ENCODE peak calls at places on chromosomes 12 and 14, in five cellular contexts. M is H9, S is neuronal stem cell, Y is mesenchymal stem cell, P is H1. W is an unnamed sample.

GRCh38 chr14:61563162-61563511 is 132.2 kb upstream of the HIF1A start:
- DNase-seq in M (no peak), S (no peak), Y (no peak), P (no peak), W (no peak)

GRCh38 chr14:89723930-89724915 is 230.3 kb downstream of the EFCAB11 start:
- DNase-seq in M (no peak), S (no peak), Y (no peak), P (no peak), W (peak)

GRCh38 chr14:90253826-90254225 is 2.5 kb upstream of the PSMC1 start:
- DNase-seq in M (no peak), S (no peak), Y (no peak), P (no peak), W (no peak)

GRCh38 chr12:18243238-18243637 is 18.1 kb upstream of the PIK3C2G start:
- DNase-seq in M (no peak), S (no peak), Y (no peak), P (no peak), W (no peak)

GRCh38 chr14:75417674-75418073 is 10.1 kb upstream of the JDP2 start:
- DNase-seq in M (no peak), S (no peak), Y (peak), P (no peak), W (no peak)

GRCh38 chr12:46843811-46844210 is 18.0 kb upstream of the SLC38A4 start:
- DNase-seq in M (no peak), S (no peak), Y (no peak), P (no peak), W (no peak)

GRCh38 chr12:27899151-27899661 is 73.3 kb downstream of the PTHLH start:
- DNase-seq in M (no peak), S (no peak), Y (peak), P (no peak), W (peak)

GRCh38 chr14:58808828-58809227 is 171.1 kb downstream of the DACT1 start:
- DNase-seq in M (no peak), S (no peak), Y (peak), P (no peak), W (no peak)

GRCh38 chr12:15830538-15830937 is 41.4 kb upstream of the EPS8 start:
- DNase-seq in M (no peak), S (no peak), Y (no peak), P (no peak), W (peak)

GRCh38 chr12:112176321-112177010 is 51.1 kb downstream of the TRAFD1 start:
- DNase-seq in M (no peak), S (no peak), Y (no peak), P (no peak), W (no peak)

GRCh38 chr12:54411398-54412241 is 7.4 kb downstream of the ITGA5 start:
- DNase-seq in M (peak), S (no peak), Y (peak), P (no peak), W (peak)

GRCh38 chr12:122322501-122322900 is 56.2 kb upstream of the VPS33A start:
- DNase-seq in M (no peak), S (no peak), Y (peak), P (no peak), W (no peak)

GRCh38 chr14:101083564-101084435 is 180.3 kb upstream of the RTL1 start:
- DNase-seq in M (peak), S (no peak), Y (no peak), P (no peak), W (no peak)

GRCh38 chr14:86712176-86712575 is 1182.2 kb downstream of the FLRT2 start:
- DNase-seq in M (no peak), S (no peak), Y (peak), P (no peak), W (no peak)

GRCh38 chr12:88360349-88360748 is 218.2 kb downstream of the TMTC3 start:
- DNase-seq in M (no peak), S (no peak), Y (no peak), P (no peak), W (no peak)

GRCh38 chr14:29724991-29725390 is 202.7 kb downstream of the PRKD1 start:
- DNase-seq in M (peak), S (peak), Y (peak), P (no peak), W (no peak)

GRCh38 chr14:92652413-92653151 is 95.8 kb downstream of the LGMN start:
- DNase-seq in M (no peak), S (no peak), Y (no peak), P (no peak), W (no peak)

GRCh38 chr14:81716953-81717352 is 183.3 kb upstream of the SEL1L start:
- DNase-seq in M (no peak), S (no peak), Y (no peak), P (no peak), W (no peak)

GRCh38 chr14:59275668-59276067 is 87.2 kb downstream of the DAAM1 start:
- DNase-seq in M (no peak), S (no peak), Y (peak), P (no peak), W (peak)

GRCh38 chr12:58293308-58293983 is 352.1 kb downstream of the ATP23 start:
- DNase-seq in M (no peak), S (no peak), Y (no peak), P (no peak), W (no peak)

GRCh38 chr14:103527408-103528157 is 1.4 kb upstream of the TRMT61A start:
- DNase-seq in M (no peak), S (no peak), Y (peak), P (no peak), W (no peak)

GRCh38 chr14:99853206-99853605 is 60.0 kb downstream of the EML1 start:
- DNase-seq in M (no peak), S (no peak), Y (no peak), P (no peak), W (no peak)

GRCh38 chr12:124906606-124907261 is 7.7 kb downstream of the UBC start:
- DNase-seq in M (peak), S (peak), Y (peak), P (no peak), W (peak)

GRCh38 chr12:57740656-57741412 is 2.3 kb upstream of the AGAP2 start:
- DNase-seq in M (peak), S (no peak), Y (no peak), P (no peak), W (no peak)

GRCh38 chr12:55730447-55730820 is 1.6 kb upstream of the CD63 start:
- DNase-seq in M (no peak), S (no peak), Y (no peak), P (no peak), W (no peak)

GRCh38 chr12:55703288-55703687 is 4.4 kb downstream of the ITGA7 start:
- DNase-seq in M (no peak), S (no peak), Y (no peak), P (no peak), W (no peak)

DNA sequence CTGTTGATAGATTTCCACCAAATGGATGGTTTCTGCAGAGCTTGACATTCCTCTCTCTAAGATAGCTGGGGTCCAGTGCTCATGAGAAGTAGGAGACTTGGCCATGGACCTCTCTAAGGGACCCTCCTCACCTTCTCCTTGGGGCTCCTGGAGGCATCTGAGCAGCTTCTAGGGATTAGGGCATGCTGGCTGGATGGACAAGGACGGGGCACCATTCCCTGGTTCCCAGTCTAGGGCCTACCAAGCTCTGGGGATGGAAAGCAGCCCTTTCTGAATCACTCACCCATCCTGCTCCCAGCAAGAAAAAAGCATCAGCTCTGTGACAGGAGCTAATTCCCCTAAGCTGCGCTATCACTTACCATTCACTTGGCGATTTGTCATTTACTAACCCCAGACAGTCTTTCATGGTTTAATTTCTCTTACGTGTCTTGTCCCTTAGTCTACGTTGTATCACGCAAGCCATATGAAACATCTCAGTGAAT is 39.5 kb downstream of the VWF start:
- DNase-seq in M (no peak), S (no peak), Y (no peak), P (no peak), W (no peak)
- H3K4ac ChIP-seq in M (peak), S (no peak), Y (peak), P (no peak), W (peak)

GRCh38 chr12:26867084-26867483 is 34.1 kb upstream of the ITPR2 start:
- DNase-seq in M (no peak), S (no peak), Y (no peak), P (no peak), W (no peak)

GRCh38 chr12:26871985-26872384 is 39.0 kb upstream of the ITPR2 start:
- DNase-seq in M (no peak), S (no peak), Y (no peak), P (no peak), W (no peak)

GRCh38 chr12:26870491-26871419 is 37.8 kb upstream of the ITPR2 start:
- DNase-seq in M (no peak), S (no peak), Y (peak), P (no peak), W (peak)

GRCh38 chr12:26869908-26870459 is 37.0 kb upstream of the ITPR2 start:
- DNase-seq in M (peak), S (no peak), Y (no peak), P (no peak), W (no peak)

GRCh38 chr12:26868505-26869494 is 35.8 kb upstream of the ITPR2 start:
- DNase-seq in M (no peak), S (no peak), Y (no peak), P (no peak), W (no peak)
- H2BK12ac ChIP-seq in M (no peak), S (no peak), Y (no peak), P (no peak), W (no peak)

GRCh38 chr12:25054783-25055144 is 105.9 kb upstream of the BCAT1 start:
- DNase-seq in M (no peak), S (no peak), Y (no peak), P (no peak), W (no peak)

GRCh38 chr12:25056011-25056410 is 107.1 kb upstream of the BCAT1 start:
- DNase-seq in M (no peak), S (no peak), Y (no peak), P (no peak), W (no peak)

GRCh38 chr12:25052191-25053020 is 103.5 kb upstream of the BCAT1 start:
- DNase-seq in M (no peak), S (no peak), Y (no peak), P (no peak), W (peak)

GRCh38 chr12:25053021-25053271 is 104.0 kb upstream of the BCAT1 start:
- DNase-seq in M (no peak), S (no peak), Y (no peak), P (no peak), W (no peak)

DNA sequence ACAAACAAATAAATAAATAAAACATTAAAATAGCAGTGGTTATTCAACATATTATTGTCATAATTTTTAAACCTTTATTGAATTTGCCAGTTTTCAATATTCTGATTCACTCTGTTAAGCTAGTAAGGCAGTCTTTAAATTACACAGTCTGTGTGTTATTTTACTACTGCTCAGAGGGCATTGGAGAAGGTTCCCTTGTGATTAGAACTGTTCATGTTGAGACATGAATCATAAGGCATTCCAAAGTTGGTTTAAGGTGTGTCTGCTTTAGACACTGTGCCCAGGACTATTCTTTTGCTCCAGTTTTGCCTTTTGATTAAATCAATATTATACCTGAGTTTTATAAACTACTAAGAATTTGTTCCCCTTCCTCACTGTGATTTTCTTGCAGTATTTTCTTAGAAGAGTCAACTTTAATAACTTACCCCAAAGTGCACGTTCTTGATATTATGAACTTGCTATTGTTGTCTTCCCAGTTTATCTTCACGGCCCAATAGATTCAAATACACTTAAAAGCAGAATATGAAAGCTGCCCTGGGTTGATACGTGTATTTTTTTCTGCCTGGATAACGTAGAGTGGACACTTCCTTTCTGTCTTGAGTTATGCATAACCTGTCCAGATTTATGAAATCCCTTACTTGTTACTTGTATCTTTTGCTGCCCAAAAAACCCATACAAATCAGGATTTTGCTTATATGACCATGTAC is 105.3 kb upstream of the BCAT1 start:
- DNase-seq in M (no peak), S (no peak), Y (no peak), P (no peak), W (no peak)
- H3K27ac ChIP-seq in M (no peak), S (no peak), Y (peak), P (no peak), W (no peak)

GRCh38 chr12:71958993-71959588 is 20.4 kb downstream of the TPH2 start:
- DNase-seq in M (no peak), S (no peak), Y (peak), P (no peak), W (no peak)
- H3K4ac ChIP-seq in M (no peak), S (no peak), Y (no peak), P (no peak), W (no peak)

DNA sequence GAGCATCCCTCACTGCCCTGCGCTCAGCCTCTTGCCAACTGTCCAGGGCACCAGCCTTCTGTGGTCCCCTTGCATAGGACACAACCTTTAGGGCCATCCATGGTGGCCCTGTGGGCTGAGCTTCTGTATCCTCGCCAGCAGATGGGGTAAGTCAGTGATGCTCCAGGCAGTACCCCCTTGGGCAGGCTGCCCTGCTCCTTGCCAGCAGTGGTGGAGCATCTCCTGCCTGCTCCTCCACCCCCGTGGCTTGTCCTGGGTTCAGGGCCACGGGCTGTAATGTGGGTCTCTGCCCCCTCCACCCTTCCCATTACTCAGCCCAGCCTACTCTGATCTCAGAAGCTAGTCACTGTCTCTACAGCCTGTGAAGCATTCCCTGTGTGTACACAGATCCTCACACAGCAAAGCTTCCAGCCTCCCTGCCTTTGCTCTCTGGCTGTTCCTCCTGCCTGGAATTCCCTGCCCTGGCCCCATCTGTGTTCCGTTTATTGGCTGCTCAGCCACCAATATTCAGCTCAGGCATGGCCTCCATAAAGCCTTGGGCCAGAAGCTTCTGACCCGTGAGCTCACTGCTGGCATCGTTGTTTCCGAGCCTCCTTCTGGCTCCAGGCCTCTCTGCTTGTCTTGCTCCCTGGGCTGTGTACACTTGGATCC is 177.2 kb upstream of the PRMT8 start:
- DNase-seq in M (peak), S (peak), Y (peak), P (no peak), W (no peak)
- H2BK12ac ChIP-seq in M (no peak), S (no peak), Y (no peak), P (no peak), W (no peak)

GRCh38 chr12:26196424-26196722 is 1.0 kb downstream of the SSPN start:
- DNase-seq in M (no peak), S (no peak), Y (no peak), P (no peak), W (no peak)
- H3K27ac ChIP-seq in M (no peak), S (no peak), Y (peak), P (no peak), W (no peak)

GRCh38 chr12:75489613-75490210 is 9.2 kb downstream of the GLIPR1 start:
- DNase-seq in M (no peak), S (no peak), Y (no peak), P (no peak), W (no peak)
- H3K4ac ChIP-seq in M (no peak), S (no peak), Y (no peak), P (no peak), W (no peak)

DNA sequence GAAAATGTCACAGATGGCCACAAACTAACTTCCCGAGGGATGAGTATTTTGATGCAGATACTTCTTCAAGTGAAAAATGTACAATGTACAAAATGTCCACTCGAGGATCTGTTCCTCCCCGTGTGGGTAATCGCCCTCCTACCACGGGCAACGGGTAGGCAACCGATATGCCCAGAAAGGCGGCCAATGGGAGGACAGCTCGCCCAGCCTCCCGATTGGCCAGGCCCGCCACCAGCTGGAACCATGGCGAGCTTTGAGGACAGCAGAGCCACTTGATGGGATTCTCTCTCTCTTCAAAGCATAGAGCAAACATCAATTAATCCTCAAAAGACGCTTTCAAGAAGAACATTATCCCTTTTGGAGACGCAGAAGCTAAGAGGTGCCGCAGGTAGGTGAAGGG is 42.2 kb downstream of the DPF3 start:
- DNase-seq in M (no peak), S (no peak), Y (no peak), P (no peak), W (no peak)
- H2BK12ac ChIP-seq in M (no peak), S (no peak), Y (no peak), P (no peak), W (no peak)

GRCh38 chr14:96808619-96809405 is 11.6 kb downstream of the VRK1 start:
- DNase-seq in M (no peak), S (no peak), Y (no peak), P (no peak), W (no peak)

GRCh38 chr14:96806836-96807235 is 9.7 kb downstream of the VRK1 start:
- DNase-seq in M (no peak), S (no peak), Y (peak), P (no peak), W (peak)

GRCh38 chr14:96816281-96816680 is 19.1 kb downstream of the VRK1 start:
- DNase-seq in M (no peak), S (no peak), Y (no peak), P (no peak), W (no peak)

GRCh38 chr14:96811985-96812667 is 14.9 kb downstream of the VRK1 start:
- DNase-seq in M (no peak), S (no peak), Y (peak), P (no peak), W (no peak)

DNA sequence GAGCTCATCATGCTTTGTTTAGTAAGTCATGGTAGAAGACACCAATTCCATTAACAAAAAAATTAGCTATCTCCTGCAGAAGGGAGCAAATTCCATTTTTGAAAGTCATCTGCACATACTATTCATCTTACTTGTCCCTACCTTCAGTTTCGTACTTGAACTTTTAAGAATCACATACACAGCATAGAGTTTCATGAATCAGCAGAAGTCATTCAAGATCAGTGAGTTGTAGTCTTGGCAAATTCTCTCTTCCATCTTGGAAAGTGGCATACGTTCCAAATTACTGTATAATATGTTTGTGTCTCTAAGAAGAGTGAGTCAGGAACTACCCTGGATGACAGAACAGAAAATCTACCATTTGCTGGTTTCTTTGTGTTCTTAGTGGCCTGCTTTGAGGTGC is 14.1 kb downstream of the VRK1 start:
- DNase-seq in M (no peak), S (no peak), Y (no peak), P (no peak), W (no peak)
- H3K27ac ChIP-seq in M (no peak), S (no peak), Y (no peak), P (no peak), W (no peak)

W was measured in trophoblast cell.